ENCODE peak calls at places on chromosome 6, in nine cellular contexts. Y, O, X, D, U, M, J, L and V are unnamed samples.

GRCh38 chr6:146770275-146770964 is 171.6 kb downstream of the ADGB start:
- DNase-seq in M (no peak), D (no peak), X (no peak), Y (no peak), J (no peak), L (no peak), O (no peak), U (no peak), V (no peak)

GRCh38 chr6:170237999-170238740 is 52.7 kb downstream of the DLL1 start:
- DNase-seq in X (no peak), Y (no peak), M (no peak), U (no peak), O (no peak), D (no peak), J (no peak), L (no peak), V (no peak)

GRCh38 chr6:55199239-55199638 is 24.9 kb downstream of the HCRTR2 start:
- DNase-seq in D (no peak), Y (no peak), J (no peak), X (no peak), L (no peak), O (no peak), M (no peak), U (no peak), V (no peak)

GRCh38 chr6:145445674-145446073 is 289.6 kb downstream of the EPM2A start:
- DNase-seq in D (no peak), X (no peak), Y (no peak), J (no peak), O (no peak), M (no peak), L (no peak), U (no peak), V (no peak)

GRCh38 chr6:110629153-110629552 is 152.7 kb upstream of the SLC22A16 start:
- DNase-seq in O (no peak), X (no peak), M (no peak), J (no peak), L (no peak), Y (no peak), U (no peak), D (no peak), V (no peak)

GRCh38 chr6:11793277-11793676 is 14.7 kb upstream of the ADTRP start:
- DNase-seq in O (no peak), M (no peak), X (no peak), D (no peak), Y (no peak), U (no peak), J (no peak), L (no peak), V (no peak)

GRCh38 chr6:39061588-39061987 is 13.0 kb downstream of the GLP1R start:
- DNase-seq in D (no peak), Y (no peak), X (no peak), L (no peak), M (no peak), U (no peak), J (no peak), O (no peak), V (no peak)

GRCh38 chr6:33806795-33807194 is 3.0 kb upstream of the MLN start:
- DNase-seq in U (no peak), O (no peak), Y (no peak), X (no peak), L (no peak), D (no peak), M (no peak), J (no peak), V (no peak)

GRCh38 chr6:63477422-63478040 is 94.7 kb upstream of the LOC128125822 start:
- DNase-seq in L (no peak), U (no peak), X (no peak), Y (no peak), O (no peak), D (no peak), M (no peak), J (no peak), V (no peak)

GRCh38 chr6:16391451-16391912 is 153.1 kb downstream of the GMPR start:
- DNase-seq in O (no peak), U (no peak), J (no peak), X (no peak), M (no peak), Y (peak; percentile 26), D (no peak), L (no peak), V (no peak)

GRCh38 chr6:16393326-16393725 is 154.9 kb downstream of the GMPR start:
- DNase-seq in J (no peak), U (no peak), D (no peak), O (no peak), M (no peak), L (no peak), Y (no peak), X (no peak), V (no peak)

GRCh38 chr6:16389642-16390041 is 151.3 kb downstream of the GMPR start:
- DNase-seq in O (no peak), X (no peak), U (no peak), M (no peak), L (no peak), J (no peak), D (no peak), Y (no peak), V (no peak)

GRCh38 chr6:16394651-16395050 is 156.3 kb downstream of the GMPR start:
- DNase-seq in U (no peak), J (no peak), M (no peak), O (no peak), D (no peak), Y (no peak), X (no peak), L (no peak), V (no peak)

DNA sequence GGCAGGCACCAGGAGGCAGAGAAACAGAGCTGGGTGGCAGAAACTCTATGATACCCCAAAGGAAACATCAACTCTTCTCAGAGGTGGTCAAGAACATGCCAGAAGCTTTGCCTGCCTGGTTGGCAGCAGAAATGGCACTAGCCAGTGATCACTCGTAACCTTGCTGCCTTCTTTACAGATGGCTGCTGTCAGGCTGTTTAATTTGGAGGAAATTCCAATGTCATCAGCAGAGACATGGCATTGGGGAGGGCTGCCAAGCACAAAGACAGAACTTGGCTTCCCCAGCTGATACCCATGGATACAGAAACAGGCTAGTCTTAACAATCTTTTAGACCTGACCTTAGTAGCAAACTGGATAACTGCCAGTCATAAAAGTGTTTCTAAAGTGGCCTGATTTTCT is 153.6 kb downstream of the GMPR start:
- DNase-seq in J (no peak), M (no peak), O (no peak), X (no peak), U (no peak), L (no peak), Y (no peak), D (no peak), V (no peak)
- H2AFZ ChIP-seq in J (no peak overlapping the region), M (no peak overlapping the region), O (no peak overlapping the region), X (no peak overlapping the region), U (no peak overlapping the region), L (no peak overlapping the region), Y (no peak overlapping the region), D (no peak overlapping the region), V (no peak overlapping the region)

GRCh38 chr6:89364586-89364985 is 12.1 kb upstream of the UBE2J1 start:
- DNase-seq in Y (no peak), L (no peak), D (no peak), U (no peak), J (no peak), M (no peak), X (no peak), O (no peak), V (no peak)
- TF ChIP-seq EZH2phosphoT487 in Y (no peak), L (no peak), D (no peak), U (no peak), J (no peak), M (no peak), X (no peak), O (no peak), V (no peak)

DNA sequence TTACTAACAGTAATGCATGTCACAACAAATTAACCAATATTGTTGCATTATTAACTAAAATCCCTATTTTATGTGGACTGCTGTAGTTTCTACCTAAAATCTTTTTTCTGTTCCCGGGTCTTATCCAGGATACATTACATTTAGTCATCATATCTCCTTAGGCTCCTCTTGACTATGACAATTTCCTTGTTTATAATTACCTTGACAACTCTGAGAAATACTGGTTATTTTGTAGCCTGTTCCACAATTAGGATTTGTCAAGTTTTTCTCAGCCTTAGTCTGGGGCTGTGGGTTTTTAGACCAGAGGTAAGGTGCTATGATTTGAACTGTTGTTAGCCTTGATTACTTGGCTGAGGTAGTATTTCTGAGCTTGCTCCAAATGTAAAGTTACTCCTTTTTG is 3.7 kb downstream of the FBXO5 start:
- DNase-seq in O (no peak), L (no peak), J (no peak), M (no peak), U (no peak), D (no peak), Y (peak; percentile 29), X (no peak), V (no peak)
- H2AFZ ChIP-seq in O (no peak overlapping the region), L (no peak overlapping the region), J (no peak overlapping the region), M (no peak overlapping the region), U (no peak overlapping the region), D (no peak overlapping the region), Y (no peak overlapping the region), X (no peak overlapping the region), V (no peak overlapping the region)

GRCh38 chr6:26271640-26272090 is 93.3 kb upstream of the BTN3A2 start:
- DNase-seq in U (no peak), O (no peak), L (no peak), J (no peak), Y (no peak), M (no peak), D (no peak), X (no peak), V (no peak)

GRCh38 chr6:26270121-26270861 is 94.7 kb upstream of the BTN3A2 start:
- DNase-seq in Y (no peak), J (peak; percentile 86), M (no peak), D (peak; percentile 60), X (peak; percentile 48), U (no peak), O (no peak), L (no peak), V (peak; percentile 69)

GRCh38 chr6:26272171-26272631 is 92.8 kb upstream of the BTN3A2 start:
- DNase-seq in X (peak; percentile 77), D (peak; percentile 74), M (no peak), Y (peak; percentile 38), O (peak; percentile 73), J (peak; percentile 86), U (no peak), L (no peak), V (peak; percentile 61)

GRCh38 chr6:26269406-26270120 is 95.4 kb upstream of the BTN3A2 start:
- DNase-seq in D (no peak), X (no peak), O (no peak), M (no peak), J (peak; percentile 76), U (no peak), L (no peak), Y (no peak), V (peak; percentile 35)

DNA sequence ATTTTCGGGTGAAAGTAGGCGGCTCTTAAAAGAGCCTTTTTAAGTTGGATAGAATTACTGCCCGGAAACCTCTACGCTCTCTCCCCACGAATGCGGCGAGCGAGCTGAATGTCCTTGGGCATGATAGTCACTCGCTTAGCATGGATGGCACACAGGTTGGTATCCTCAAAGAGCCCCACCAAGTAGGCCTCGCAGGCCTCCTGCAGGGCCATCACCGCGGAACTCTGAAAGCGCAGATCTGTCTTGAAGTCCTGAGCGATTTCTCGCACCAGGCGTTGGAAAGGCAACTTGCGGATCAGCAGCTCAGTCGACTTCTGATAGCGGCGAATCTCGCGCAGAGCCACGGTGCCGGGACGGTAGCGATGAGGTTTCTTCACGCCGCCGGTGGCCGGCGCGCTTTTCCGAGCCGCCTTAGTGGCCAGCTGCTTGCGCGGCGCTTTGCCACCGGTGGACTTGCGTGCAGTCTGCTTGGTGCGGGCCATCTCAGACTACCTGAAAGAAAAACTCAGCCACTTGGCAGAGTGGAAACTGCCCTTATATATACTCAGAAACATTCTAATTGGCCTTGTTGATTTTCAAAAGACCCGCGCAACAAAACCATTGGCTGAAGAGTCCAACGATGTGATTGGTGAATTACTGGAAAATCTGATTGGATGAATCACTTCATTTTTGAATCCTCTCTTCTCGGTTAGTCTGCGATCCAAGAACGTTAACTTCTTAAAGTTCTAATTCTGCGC is 93.9 kb upstream of the BTN3A2 start:
- DNase-seq in X (peak; percentile 97), O (peak; percentile 89), M (no peak), D (peak; percentile 93), U (peak; percentile 87), Y (peak; percentile 90), J (peak; percentile 98), L (no peak), V (peak; percentile 95)
- TF ChIP-seq EZH2phosphoT487 in X (no peak), O (no peak), M (no peak), D (no peak), U (no peak), Y (no peak), J (no peak), L (no peak), V (no peak)